ENCODE peak calls at places on chromosomes 6 and 20, in five cellular contexts. Y is Peyer's patch, H is AG09309, U is ELR, X is ACHN. M is an unnamed sample.

GRCh38 chr6:128513878-128514277 is 6.5 kb downstream of the PTPRK start:
- DNase-seq in Y (no peak), H (no peak), U (no peak), X (no peak), M (no peak)

GRCh38 chr6:167683028-167683862 is 143.5 kb upstream of the AFDN start:
- DNase-seq in Y (peak; percentile 85), H (no peak), U (no peak), X (peak; percentile 27), M (no peak)

GRCh38 chr6:30533460-30534294 is 22.6 kb downstream of the GNL1 start:
- DNase-seq in Y (no peak), H (no peak), U (no peak), X (no peak), M (no peak)

GRCh38 chr6:139981810-139982550 is 607.5 kb upstream of the CITED2 start:
- DNase-seq in Y (no peak), H (no peak), U (peak; percentile 74), X (peak; percentile 84), M (peak; percentile 26)

GRCh38 chr20:58675641-58676040 is 17.0 kb upstream of the NPEPL1 start:
- DNase-seq in Y (no peak), H (no peak), U (no peak), X (no peak), M (no peak)

GRCh38 chr6:36368921-36369880 is 18.3 kb downstream of the ETV7 start:
- DNase-seq in Y (no peak), H (peak; percentile 94), U (peak; percentile 59), X (peak; percentile 6), M (peak; percentile 78)

GRCh38 chr6:170434114-170434820 is 118.8 kb downstream of the PSMB1 start:
- DNase-seq in Y (no peak), H (no peak), U (no peak), X (no peak), M (no peak)

GRCh38 chr6:52725530-52726192 is 37.6 kb downstream of the GSTA2 start:
- DNase-seq in Y (peak; percentile 53), H (no peak), U (peak; percentile 4), X (no peak), M (no peak)

GRCh38 chr20:57478176-57478575 is 46.8 kb downstream of the CTCFL start:
- DNase-seq in Y (no peak), H (no peak), U (no peak), X (no peak), M (no peak)

GRCh38 chr20:3318226-3318884 is 79.4 kb upstream of the SLC4A11 start:
- DNase-seq in Y (no peak), H (no peak), U (peak; percentile 9), X (no peak), M (no peak)

GRCh38 chr6:157267654-157268053 is 55.7 kb downstream of the TMEM242 start:
- DNase-seq in Y (peak; percentile 37), H (no peak), U (no peak), X (no peak), M (no peak)

GRCh38 chr6:35438378-35438777 is 13.8 kb upstream of the FANCE start:
- DNase-seq in Y (no peak), H (no peak), U (no peak), X (no peak), M (no peak)

GRCh38 chr6:6915813-6916547 is 191.8 kb upstream of the RREB1 start:
- DNase-seq in Y (peak; percentile 63), H (peak; percentile 28), U (peak; percentile 4), X (peak; percentile 4), M (peak; percentile 26)

GRCh38 chr20:17298169-17298568 is 71.3 kb downstream of the PCSK2 start:
- DNase-seq in Y (no peak), H (no peak), U (peak; percentile 3), X (no peak), M (no peak)

GRCh38 chr6:151351146-151351700 is 40.1 kb downstream of the ZBTB2 start:
- DNase-seq in Y (no peak), H (no peak), U (no peak), X (no peak), M (no peak)

GRCh38 chr6:157789861-157790260 is 33.2 kb upstream of the SNX9 start:
- DNase-seq in Y (no peak), H (no peak), U (no peak), X (no peak), M (no peak)

GRCh38 chr20:22954661-22955060 is 80.5 kb upstream of the SSTR4 start:
- DNase-seq in Y (no peak), H (no peak), U (no peak), X (no peak), M (no peak)

GRCh38 chr20:13274311-13274965 is 53.4 kb downstream of the ISM1 start:
- DNase-seq in Y (no peak), H (no peak), U (no peak), X (no peak), M (no peak)

GRCh38 chr20:48723308-48724264 is 104.2 kb downstream of the PREX1 start:
- DNase-seq in Y (peak; percentile 59), H (no peak), U (no peak), X (no peak), M (no peak)